ENCODE peak calls at places on chromosomes 6 and 20, in ten cellular contexts. One of them, this sample, is unnamed.

GRCh38 chr20:16407251-16408067 is 165.8 kb downstream of the KIF16B start:
- DNase-seq in GM12865: no peak
- DNase-seq in B cell: no peak
- DNase-seq in nephron progenitor cell: no peak
- DNase-seq in progenitor cell of endocrine pancreas: no peak
- DNase-seq in GM13977: no peak
- DNase-seq in fibroblast of mammary gland: no peak
- DNase-seq in heart right ventricle: no peak
- DNase-seq in PC-9: peak
- DNase-seq in epithelial cell of esophagus: no peak
- DNase-seq in this sample: no peak

GRCh38 chr20:19642861-19643260 is 115.2 kb upstream of the RIN2 start:
- DNase-seq in GM12865: no peak
- DNase-seq in B cell: no peak
- DNase-seq in nephron progenitor cell: no peak
- DNase-seq in progenitor cell of endocrine pancreas: no peak
- DNase-seq in GM13977: no peak
- DNase-seq in fibroblast of mammary gland: no peak
- DNase-seq in heart right ventricle: no peak
- DNase-seq in PC-9: no peak
- DNase-seq in epithelial cell of esophagus: no peak
- DNase-seq in this sample: no peak

GRCh38 chr6:165922309-165922794 is 245.3 kb downstream of the TBXT start:
- DNase-seq in GM12865: peak
- DNase-seq in B cell: no peak
- DNase-seq in nephron progenitor cell: no peak
- DNase-seq in progenitor cell of endocrine pancreas: no peak
- DNase-seq in GM13977: no peak
- DNase-seq in fibroblast of mammary gland: no peak
- DNase-seq in heart right ventricle: no peak
- DNase-seq in PC-9: no peak
- DNase-seq in epithelial cell of esophagus: no peak
- DNase-seq in this sample: no peak

GRCh38 chr6:136582702-136583471 is 32.7 kb upstream of the MAP7 start:
- DNase-seq in GM12865: no peak
- DNase-seq in B cell: peak
- DNase-seq in nephron progenitor cell: no peak
- DNase-seq in progenitor cell of endocrine pancreas: no peak
- DNase-seq in GM13977: no peak
- DNase-seq in fibroblast of mammary gland: peak
- DNase-seq in heart right ventricle: no peak
- DNase-seq in PC-9: no peak
- DNase-seq in epithelial cell of esophagus: peak
- DNase-seq in this sample: no peak

GRCh38 chr6:22251331-22251730 is 45.5 kb downstream of the PRL start:
- DNase-seq in GM12865: no peak
- DNase-seq in B cell: no peak
- DNase-seq in nephron progenitor cell: no peak
- DNase-seq in progenitor cell of endocrine pancreas: no peak
- DNase-seq in GM13977: no peak
- DNase-seq in fibroblast of mammary gland: peak
- DNase-seq in heart right ventricle: no peak
- DNase-seq in PC-9: no peak
- DNase-seq in epithelial cell of esophagus: peak
- DNase-seq in this sample: no peak

GRCh38 chr20:51562334-51563140 is 20.0 kb upstream of the NFATC2 start:
- DNase-seq in GM12865: no peak
- DNase-seq in B cell: peak
- DNase-seq in nephron progenitor cell: peak
- DNase-seq in progenitor cell of endocrine pancreas: peak
- DNase-seq in GM13977: peak
- DNase-seq in fibroblast of mammary gland: peak
- DNase-seq in heart right ventricle: peak
- DNase-seq in PC-9: peak
- DNase-seq in epithelial cell of esophagus: peak
- DNase-seq in this sample: peak

GRCh38 chr6:121999458-122000065 is 399.9 kb upstream of the HSF2 start:
- DNase-seq in GM12865: no peak
- DNase-seq in B cell: no peak
- DNase-seq in nephron progenitor cell: no peak
- DNase-seq in progenitor cell of endocrine pancreas: no peak
- DNase-seq in GM13977: no peak
- DNase-seq in fibroblast of mammary gland: no peak
- DNase-seq in heart right ventricle: no peak
- DNase-seq in PC-9: no peak
- DNase-seq in epithelial cell of esophagus: no peak
- DNase-seq in this sample: no peak

GRCh38 chr6:82072113-82072512 is 175.4 kb downstream of the IBTK start:
- DNase-seq in GM12865: no peak
- DNase-seq in B cell: no peak
- DNase-seq in nephron progenitor cell: no peak
- DNase-seq in progenitor cell of endocrine pancreas: no peak
- DNase-seq in GM13977: no peak
- DNase-seq in fibroblast of mammary gland: no peak
- DNase-seq in heart right ventricle: no peak
- DNase-seq in PC-9: no peak
- DNase-seq in epithelial cell of esophagus: no peak
- DNase-seq in this sample: no peak

GRCh38 chr6:122048570-122048969 is 350.9 kb upstream of the HSF2 start:
- DNase-seq in GM12865: no peak
- DNase-seq in B cell: no peak
- DNase-seq in nephron progenitor cell: no peak
- DNase-seq in progenitor cell of endocrine pancreas: no peak
- DNase-seq in GM13977: no peak
- DNase-seq in fibroblast of mammary gland: peak
- DNase-seq in heart right ventricle: no peak
- DNase-seq in PC-9: no peak
- DNase-seq in epithelial cell of esophagus: no peak
- DNase-seq in this sample: no peak

GRCh38 chr6:163986313-163986712 is 571.8 kb downstream of the QKI start:
- DNase-seq in GM12865: no peak
- DNase-seq in B cell: no peak
- DNase-seq in nephron progenitor cell: no peak
- DNase-seq in progenitor cell of endocrine pancreas: no peak
- DNase-seq in GM13977: no peak
- DNase-seq in fibroblast of mammary gland: peak
- DNase-seq in heart right ventricle: no peak
- DNase-seq in PC-9: no peak
- DNase-seq in epithelial cell of esophagus: no peak
- DNase-seq in this sample: no peak

GRCh38 chr6:36222924-36223323 is 26.4 kb downstream of the BRPF3 start:
- DNase-seq in GM12865: no peak
- DNase-seq in B cell: no peak
- DNase-seq in nephron progenitor cell: no peak
- DNase-seq in progenitor cell of endocrine pancreas: no peak
- DNase-seq in GM13977: no peak
- DNase-seq in fibroblast of mammary gland: no peak
- DNase-seq in heart right ventricle: no peak
- DNase-seq in PC-9: no peak
- DNase-seq in epithelial cell of esophagus: no peak
- DNase-seq in this sample: no peak

GRCh38 chr6:163679012-163679660 is 264.6 kb downstream of the QKI start:
- DNase-seq in GM12865: no peak
- DNase-seq in B cell: no peak
- DNase-seq in nephron progenitor cell: no peak
- DNase-seq in progenitor cell of endocrine pancreas: no peak
- DNase-seq in GM13977: no peak
- DNase-seq in fibroblast of mammary gland: no peak
- DNase-seq in heart right ventricle: no peak
- DNase-seq in PC-9: no peak
- DNase-seq in epithelial cell of esophagus: no peak
- DNase-seq in this sample: no peak

GRCh38 chr6:4093288-4093687 is 14.4 kb upstream of the FAM217A start:
- DNase-seq in GM12865: no peak
- DNase-seq in B cell: no peak
- DNase-seq in nephron progenitor cell: no peak
- DNase-seq in progenitor cell of endocrine pancreas: no peak
- DNase-seq in GM13977: no peak
- DNase-seq in fibroblast of mammary gland: no peak
- DNase-seq in heart right ventricle: no peak
- DNase-seq in PC-9: no peak
- DNase-seq in epithelial cell of esophagus: no peak
- DNase-seq in this sample: no peak

GRCh38 chr20:18815194-18815942 is 1.8 kb downstream of the SCP2D1 start:
- DNase-seq in GM12865: peak
- DNase-seq in B cell: no peak
- DNase-seq in nephron progenitor cell: no peak
- DNase-seq in progenitor cell of endocrine pancreas: no peak
- DNase-seq in GM13977: no peak
- DNase-seq in fibroblast of mammary gland: no peak
- DNase-seq in heart right ventricle: no peak
- DNase-seq in PC-9: no peak
- DNase-seq in epithelial cell of esophagus: no peak
- DNase-seq in this sample: no peak

GRCh38 chr6:52503853-52504777 is 72.7 kb downstream of the TRAM2 start:
- DNase-seq in GM12865: no peak
- DNase-seq in B cell: no peak
- DNase-seq in nephron progenitor cell: no peak
- DNase-seq in progenitor cell of endocrine pancreas: no peak
- DNase-seq in GM13977: peak
- DNase-seq in fibroblast of mammary gland: peak
- DNase-seq in heart right ventricle: peak
- DNase-seq in PC-9: peak
- DNase-seq in epithelial cell of esophagus: peak
- DNase-seq in this sample: no peak

GRCh38 chr20:43695571-43695970 is 28.7 kb downstream of the MYBL2 start:
- DNase-seq in GM12865: no peak
- DNase-seq in B cell: no peak
- DNase-seq in nephron progenitor cell: no peak
- DNase-seq in progenitor cell of endocrine pancreas: no peak
- DNase-seq in GM13977: no peak
- DNase-seq in fibroblast of mammary gland: no peak
- DNase-seq in heart right ventricle: no peak
- DNase-seq in PC-9: no peak
- DNase-seq in epithelial cell of esophagus: no peak
- DNase-seq in this sample: no peak

GRCh38 chr20:43702502-43702901 is 24.3 kb downstream of the GTSF1L start:
- DNase-seq in GM12865: no peak
- DNase-seq in B cell: no peak
- DNase-seq in nephron progenitor cell: no peak
- DNase-seq in progenitor cell of endocrine pancreas: no peak
- DNase-seq in GM13977: no peak
- DNase-seq in fibroblast of mammary gland: no peak
- DNase-seq in heart right ventricle: no peak
- DNase-seq in PC-9: no peak
- DNase-seq in epithelial cell of esophagus: no peak
- DNase-seq in this sample: no peak

GRCh38 chr20:43699941-43700565 is 26.7 kb downstream of the GTSF1L start:
- DNase-seq in GM12865: no peak
- DNase-seq in B cell: no peak
- DNase-seq in nephron progenitor cell: no peak
- DNase-seq in progenitor cell of endocrine pancreas: no peak
- DNase-seq in GM13977: no peak
- DNase-seq in fibroblast of mammary gland: no peak
- DNase-seq in heart right ventricle: no peak
- DNase-seq in PC-9: no peak
- DNase-seq in epithelial cell of esophagus: no peak
- DNase-seq in this sample: no peak

GRCh38 chr20:43694763-43695162 is 27.8 kb downstream of the MYBL2 start:
- DNase-seq in GM12865: no peak
- DNase-seq in B cell: no peak
- DNase-seq in nephron progenitor cell: no peak
- DNase-seq in progenitor cell of endocrine pancreas: no peak
- DNase-seq in GM13977: no peak
- DNase-seq in fibroblast of mammary gland: no peak
- DNase-seq in heart right ventricle: no peak
- DNase-seq in PC-9: no peak
- DNase-seq in epithelial cell of esophagus: no peak
- DNase-seq in this sample: no peak

GRCh38 chr20:43700627-43701026 is 26.2 kb downstream of the GTSF1L start:
- DNase-seq in GM12865: no peak
- DNase-seq in B cell: no peak
- DNase-seq in nephron progenitor cell: no peak
- DNase-seq in progenitor cell of endocrine pancreas: no peak
- DNase-seq in GM13977: no peak
- DNase-seq in fibroblast of mammary gland: no peak
- DNase-seq in heart right ventricle: no peak
- DNase-seq in PC-9: no peak
- DNase-seq in epithelial cell of esophagus: no peak
- DNase-seq in this sample: no peak
- TF ChIP-seq CTCF in GM12865: no peak
- TF ChIP-seq CTCF in B cell: no peak
- TF ChIP-seq CTCF in nephron progenitor cell: no peak
- TF ChIP-seq CTCF in progenitor cell of endocrine pancreas: no peak
- TF ChIP-seq CTCF in GM13977: no peak
- TF ChIP-seq CTCF in fibroblast of mammary gland: no peak
- TF ChIP-seq CTCF in heart right ventricle: no peak
- TF ChIP-seq CTCF in PC-9: no peak
- TF ChIP-seq CTCF in epithelial cell of esophagus: no peak
- TF ChIP-seq CTCF in this sample: no peak

GRCh38 chr20:59159091-59159821 is 4.4 kb upstream of the ZNF831 start:
- DNase-seq in GM12865: no peak
- DNase-seq in B cell: peak
- DNase-seq in nephron progenitor cell: no peak
- DNase-seq in progenitor cell of endocrine pancreas: no peak
- DNase-seq in GM13977: no peak
- DNase-seq in fibroblast of mammary gland: no peak
- DNase-seq in heart right ventricle: no peak
- DNase-seq in PC-9: no peak
- DNase-seq in epithelial cell of esophagus: no peak
- DNase-seq in this sample: no peak
- TF ChIP-seq CTCF in GM12865: no peak
- TF ChIP-seq CTCF in B cell: no peak
- TF ChIP-seq CTCF in nephron progenitor cell: no peak
- TF ChIP-seq CTCF in progenitor cell of endocrine pancreas: no peak
- TF ChIP-seq CTCF in GM13977: no peak
- TF ChIP-seq CTCF in fibroblast of mammary gland: no peak
- TF ChIP-seq CTCF in heart right ventricle: no peak
- TF ChIP-seq CTCF in PC-9: no peak
- TF ChIP-seq CTCF in epithelial cell of esophagus: no peak
- TF ChIP-seq CTCF in this sample: no peak

GRCh38 chr6:77173472-77174074 is 289.7 kb downstream of the HTR1B start:
- DNase-seq in GM12865: no peak
- DNase-seq in B cell: no peak
- DNase-seq in nephron progenitor cell: no peak
- DNase-seq in progenitor cell of endocrine pancreas: no peak
- DNase-seq in GM13977: no peak
- DNase-seq in fibroblast of mammary gland: peak
- DNase-seq in heart right ventricle: no peak
- DNase-seq in PC-9: no peak
- DNase-seq in epithelial cell of esophagus: peak
- DNase-seq in this sample: no peak
- TF ChIP-seq CTCF in GM12865: peak
- TF ChIP-seq CTCF in B cell: no peak
- TF ChIP-seq CTCF in nephron progenitor cell: no peak
- TF ChIP-seq CTCF in progenitor cell of endocrine pancreas: no peak
- TF ChIP-seq CTCF in GM13977: peak
- TF ChIP-seq CTCF in fibroblast of mammary gland: no peak
- TF ChIP-seq CTCF in heart right ventricle: no peak
- TF ChIP-seq CTCF in PC-9: no peak
- TF ChIP-seq CTCF in epithelial cell of esophagus: peak
- TF ChIP-seq CTCF in this sample: no peak

DNA sequence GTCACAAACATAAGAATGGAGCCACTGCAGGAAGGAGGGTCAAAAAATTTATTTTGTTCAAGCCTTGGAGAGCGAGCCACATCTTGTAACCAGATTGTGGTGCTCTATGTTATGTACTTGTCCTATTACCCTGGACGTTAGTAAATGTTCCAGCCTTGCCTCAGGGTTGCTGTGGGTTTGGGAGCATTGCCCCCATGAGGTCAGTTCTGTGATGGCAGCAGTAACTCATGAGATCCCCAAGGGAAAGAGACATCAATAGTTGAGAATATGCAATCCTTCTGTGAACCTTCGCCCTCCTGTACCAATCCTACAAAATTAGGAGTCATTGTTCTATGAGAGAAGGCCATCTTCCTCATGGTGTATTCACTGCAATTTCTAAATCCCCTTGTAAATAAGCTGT is 16.4 kb upstream of the CFAP206 start:
- DNase-seq in GM12865: peak
- DNase-seq in B cell: no peak
- DNase-seq in nephron progenitor cell: peak
- DNase-seq in progenitor cell of endocrine pancreas: peak
- DNase-seq in GM13977: peak
- DNase-seq in fibroblast of mammary gland: peak
- DNase-seq in heart right ventricle: no peak
- DNase-seq in PC-9: peak
- DNase-seq in epithelial cell of esophagus: peak
- DNase-seq in this sample: peak
- TF ChIP-seq CTCF in GM12865: peak
- TF ChIP-seq CTCF in B cell: no peak
- TF ChIP-seq CTCF in nephron progenitor cell: peak
- TF ChIP-seq CTCF in progenitor cell of endocrine pancreas: peak
- TF ChIP-seq CTCF in GM13977: peak
- TF ChIP-seq CTCF in fibroblast of mammary gland: peak
- TF ChIP-seq CTCF in heart right ventricle: peak
- TF ChIP-seq CTCF in PC-9: peak
- TF ChIP-seq CTCF in epithelial cell of esophagus: peak
- TF ChIP-seq CTCF in this sample: peak

This sample was measured in GM20000.